ENCODE peak calls at places on chromosomes 12 and 14, in seven cellular contexts. O is GM04503; W is left cardiac atrium; Y is activated T-cell treated with anti-CD3 and anti-CD28 coated beads for 1 hour; I is aorta; H is bronchial epithelial cell; R is stimulated activated CD4-positive, alpha-beta T cell treated with anti-CD3 and anti-CD28 coated beads, Interleukin-12 subunit alpha, Interleukin-12 subunit beta, amount 100 ng/mL, for 24 hours. A is an unnamed sample.

GRCh38 chr12:4330203-4330602 is 9.2 kb downstream of the TIGAR start:
- DNase-seq in O (no peak), R (no peak), I (no peak), Y (no peak), W (no peak), H (peak; percentile 8), A (no peak)

GRCh38 chr12:2689393-2689792 is 105.4 kb upstream of the FKBP4 start:
- DNase-seq in I (no peak), R (no peak), Y (no peak), H (no peak), O (no peak), W (no peak), A (no peak)

GRCh38 chr14:77053046-77053841 is 24.7 kb upstream of the IRF2BPL start:
- DNase-seq in O (no peak), Y (peak; percentile 83), W (peak; percentile 87), I (peak; percentile 81), R (peak; percentile 66), H (no peak), A (no peak)

GRCh38 chr12:59812716-59813115 is 216.9 kb downstream of the SLC16A7 start:
- DNase-seq in I (no peak), H (no peak), R (no peak), Y (no peak), W (no peak), O (no peak), A (no peak)

GRCh38 chr12:79143803-79144202 is 279.2 kb downstream of the SYT1 start:
- DNase-seq in W (no peak), R (no peak), Y (no peak), O (no peak), H (no peak), I (no peak), A (no peak)

GRCh38 chr12:132362966-132363660 is 33.7 kb upstream of the GALNT9 start:
- DNase-seq in I (peak; percentile 34), W (no peak), H (no peak), Y (no peak), O (no peak), R (no peak), A (no peak)

GRCh38 chr12:128114485-128114884 is 152.5 kb upstream of the TMEM132C start:
- DNase-seq in W (no peak), Y (no peak), H (no peak), R (no peak), O (no peak), I (no peak), A (no peak)

GRCh38 chr14:33611405-33612183 is 339.3 kb downstream of the EGLN3 start:
- DNase-seq in H (peak; percentile 74), Y (no peak), R (no peak), O (no peak), I (no peak), W (no peak), A (no peak)

GRCh38 chr14:24430682-24431568 is 1.2 kb downstream of the KHNYN start:
- DNase-seq in I (peak; percentile 60), W (peak; percentile 56), O (no peak), R (peak; percentile 67), Y (peak; percentile 33), H (no peak), A (no peak)

GRCh38 chr12:114671321-114671663 is 12.7 kb downstream of the TBX3 start:
- DNase-seq in O (no peak), H (no peak), W (no peak), I (no peak), R (no peak), Y (no peak), A (no peak)

GRCh38 chr12:72201457-72201856 is 70.7 kb upstream of the TRHDE start:
- DNase-seq in W (no peak), H (no peak), O (no peak), R (no peak), Y (no peak), I (no peak), A (no peak)

GRCh38 chr14:43640718-43641267 is 866.3 kb downstream of the FSCB start:
- DNase-seq in Y (no peak), O (no peak), R (no peak), I (no peak), W (no peak), H (no peak), A (no peak)

GRCh38 chr12:53207042-53207441 is at the start of gene ITGB7:
- DNase-seq in H (no peak), Y (peak; percentile 61), W (no peak), O (no peak), I (peak; percentile 49), R (no peak), A (no peak)

GRCh38 chr12:67420506-67420905 is 151.3 kb downstream of the CAND1 start:
- DNase-seq in I (no peak), H (no peak), W (no peak), O (no peak), R (no peak), Y (no peak), A (no peak)

GRCh38 chr12:20792971-20793370 is 17.5 kb upstream of the SLCO1B3 start:
- DNase-seq in R (no peak), H (no peak), I (no peak), Y (no peak), O (no peak), W (no peak), A (no peak)

GRCh38 chr12:69397978-69398377 is 38.4 kb downstream of the YEATS4 start:
- DNase-seq in O (no peak), R (no peak), W (no peak), Y (no peak), H (no peak), I (no peak), A (no peak)

GRCh38 chr12:22014783-22015144 is 31.3 kb upstream of the CMAS start:
- DNase-seq in O (no peak), I (no peak), Y (no peak), H (no peak), R (no peak), W (no peak), A (no peak)

GRCh38 chr12:44627767-44628166 is 248.3 kb downstream of the NELL2 start:
- DNase-seq in R (no peak), O (no peak), Y (no peak), I (no peak), W (no peak), H (no peak), A (no peak)

GRCh38 chr12:28237423-28237822 is 47.2 kb downstream of the CCDC91 start:
- DNase-seq in I (no peak), O (no peak), H (no peak), W (no peak), Y (no peak), R (no peak), A (no peak)

GRCh38 chr14:61566537-61567225 is 128.6 kb upstream of the HIF1A start:
- DNase-seq in W (no peak), R (no peak), O (no peak), I (no peak), H (peak; percentile 85), Y (no peak), A (no peak)

GRCh38 chr14:20578325-20578724 is 9.5 kb downstream of the RNASE11 start:
- DNase-seq in Y (no peak), W (no peak), R (no peak), H (no peak), I (no peak), O (no peak), A (no peak)

GRCh38 chr14:73428354-73428824 is 30.0 kb downstream of the NUMB start:
- DNase-seq in H (no peak), Y (no peak), I (no peak), O (no peak), R (no peak), W (no peak), A (no peak)

GRCh38 chr12:80269953-80270552 is 170.7 kb downstream of the OTOGL start:
- DNase-seq in O (no peak), R (no peak), I (no peak), W (no peak), Y (no peak), H (peak; percentile 53), A (no peak)

GRCh38 chr12:45670339-45671065 is 59.0 kb upstream of the ARID2 start:
- DNase-seq in H (peak; percentile 35), R (no peak), O (no peak), Y (no peak), W (no peak), I (no peak), A (no peak)

GRCh38 chr14:75491376-75491978 is 30.8 kb upstream of the BATF start:
- DNase-seq in R (no peak), I (no peak), H (no peak), Y (no peak), O (no peak), W (no peak), A (no peak)

GRCh38 chr12:53543539-53543938 is 36.3 kb upstream of the NPFF start:
- DNase-seq in Y (peak; percentile 12), O (peak; percentile 16), I (peak; percentile 63), W (peak; percentile 61), R (peak; percentile 34), H (peak; percentile 64), A (no peak)

GRCh38 chr14:65044596-65044959 is 57.7 kb downstream of the MAX start:
- DNase-seq in I (peak; percentile 75), H (no peak), R (no peak), O (no peak), W (no peak), Y (no peak), A (no peak)

GRCh38 chr14:99707420-99707819 is 23.3 kb downstream of the CYP46A1 start:
- DNase-seq in H (no peak), Y (no peak), W (no peak), R (no peak), I (peak; percentile 22), O (no peak), A (no peak)

A was measured in AG04449.